ENCODE peak calls at places on chromosome 12, in ten cellular contexts. K, N, B, T, Y, V, Q, O, W and G are unnamed samples.

GRCh38 chr12:77054856-77055255 is 10.5 kb downstream of the E2F7 start:
- DNase-seq in K (no peak), N (no peak), B (no peak), T (no peak), Y (no peak), V (no peak), Q (peak; percentile 19), O (no peak), W (no peak), G (no peak)

GRCh38 chr12:124469193-124469888 is 98.1 kb downstream of the NCOR2 start:
- DNase-seq in K (no peak), N (no peak), B (no peak), T (no peak), Y (no peak), V (no peak), Q (peak; percentile 23), O (no peak), W (no peak), G (no peak)

GRCh38 chr12:127685476-127686234 is 581.3 kb upstream of the TMEM132C start:
- DNase-seq in K (no peak), N (peak; percentile 25), B (no peak), T (no peak), Y (no peak), V (no peak), Q (no peak), O (no peak), W (no peak), G (no peak)

GRCh38 chr12:8078400-8078799 is 3.7 kb upstream of the NECAP1 start:
- DNase-seq in K (no peak), N (peak; percentile 72), B (no peak), T (no peak), Y (peak; percentile 63), V (no peak), Q (peak; percentile 83), O (peak; percentile 72), W (no peak), G (peak; percentile 94)

GRCh38 chr12:1350055-1350933 is 244.1 kb downstream of the FBXL14 start:
- DNase-seq in K (no peak), N (peak; percentile 95), B (no peak), T (no peak), Y (peak; percentile 53), V (peak; percentile 86), Q (peak; percentile 34), O (peak; percentile 92), W (no peak), G (peak; percentile 95)

GRCh38 chr12:48165089-48166031 is 8.0 kb upstream of the ASB8 start:
- DNase-seq in K (no peak), N (peak; percentile 67), B (peak; percentile 52), T (peak; percentile 44), Y (peak; percentile 30), V (no peak), Q (peak; percentile 75), O (peak; percentile 33), W (no peak), G (peak; percentile 81)

GRCh38 chr12:51874013-51874412 is 13.9 kb upstream of the ANKRD33 start:
- DNase-seq in K (no peak), N (no peak), B (no peak), T (no peak), Y (no peak), V (no peak), Q (no peak), O (no peak), W (no peak), G (no peak)

GRCh38 chr12:65668981-65669695 is 155.1 kb upstream of the HMGA2 start:
- DNase-seq in K (no peak), N (no peak), B (no peak), T (no peak), Y (no peak), V (no peak), Q (peak; percentile 50), O (peak; percentile 51), W (no peak), G (peak; percentile 64)

GRCh38 chr12:53791735-53792326 is 40.1 kb upstream of the CISTR start:
- DNase-seq in K (no peak), N (peak; percentile 33), B (peak; percentile 6), T (no peak), Y (no peak), V (no peak), Q (no peak), O (no peak), W (no peak), G (no peak)

GRCh38 chr12:7748774-7749296 is 1.7 kb upstream of the CLEC4C start:
- DNase-seq in K (no peak), N (no peak), B (no peak), T (no peak), Y (no peak), V (no peak), Q (no peak), O (no peak), W (no peak), G (no peak)

GRCh38 chr12:121921106-121921505 is 2.7 kb downstream of the CFAP251 start:
- DNase-seq in K (no peak), N (no peak), B (no peak), T (no peak), Y (no peak), V (no peak), Q (no peak), O (no peak), W (no peak), G (no peak)

GRCh38 chr12:121918679-121919038 is 267 bp downstream of the CFAP251 start:
- DNase-seq in K (no peak), N (no peak), B (no peak), T (no peak), Y (no peak), V (no peak), Q (no peak), O (no peak), W (no peak), G (no peak)

GRCh38 chr12:121917950-121918678 is at the start of gene CFAP251:
- DNase-seq in K (peak; percentile 98), N (peak; percentile 78), B (peak; percentile 79), T (no peak), Y (no peak), V (no peak), Q (peak; percentile 78), O (no peak), W (peak; percentile 73), G (peak; percentile 68)

GRCh38 chr12:121915841-121916321 is 2.5 kb upstream of the CFAP251 start:
- DNase-seq in K (no peak), N (no peak), B (no peak), T (no peak), Y (no peak), V (no peak), Q (no peak), O (no peak), W (no peak), G (peak; percentile 61)

GRCh38 chr12:121916719-121917118 is 1.7 kb upstream of the CFAP251 start:
- DNase-seq in K (no peak), N (peak; percentile 48), B (peak; percentile 19), T (no peak), Y (no peak), V (no peak), Q (peak; percentile 62), O (no peak), W (no peak), G (peak; percentile 78)
- TF ChIP-seq CTCF in K (no peak), N (peak; percentile 45), B (peak; percentile 41), T (peak; percentile 43), Y (peak; percentile 63), V (peak; percentile 38), Q (peak; percentile 44), O (peak; percentile 50), W (no peak), G (peak; percentile 73)

GRCh38 chr12:113128802-113129663 is 6.5 kb downstream of the RASAL1 start:
- DNase-seq in K (no peak), N (no peak), B (no peak), T (no peak), Y (no peak), V (no peak), Q (no peak), O (no peak), W (no peak), G (no peak)

GRCh38 chr12:113129664-113130456 is 5.7 kb downstream of the RASAL1 start:
- DNase-seq in K (no peak), N (no peak), B (no peak), T (no peak), Y (no peak), V (no peak), Q (no peak), O (no peak), W (no peak), G (no peak)

GRCh38 chr12:113131556-113131955 is 4.0 kb downstream of the RASAL1 start:
- DNase-seq in K (no peak), N (no peak), B (no peak), T (no peak), Y (no peak), V (no peak), Q (no peak), O (no peak), W (no peak), G (no peak)

GRCh38 chr12:113133036-113133435 is 2.5 kb downstream of the RASAL1 start:
- DNase-seq in K (no peak), N (no peak), B (no peak), T (no peak), Y (no peak), V (no peak), Q (no peak), O (no peak), W (no peak), G (no peak)

DNA sequence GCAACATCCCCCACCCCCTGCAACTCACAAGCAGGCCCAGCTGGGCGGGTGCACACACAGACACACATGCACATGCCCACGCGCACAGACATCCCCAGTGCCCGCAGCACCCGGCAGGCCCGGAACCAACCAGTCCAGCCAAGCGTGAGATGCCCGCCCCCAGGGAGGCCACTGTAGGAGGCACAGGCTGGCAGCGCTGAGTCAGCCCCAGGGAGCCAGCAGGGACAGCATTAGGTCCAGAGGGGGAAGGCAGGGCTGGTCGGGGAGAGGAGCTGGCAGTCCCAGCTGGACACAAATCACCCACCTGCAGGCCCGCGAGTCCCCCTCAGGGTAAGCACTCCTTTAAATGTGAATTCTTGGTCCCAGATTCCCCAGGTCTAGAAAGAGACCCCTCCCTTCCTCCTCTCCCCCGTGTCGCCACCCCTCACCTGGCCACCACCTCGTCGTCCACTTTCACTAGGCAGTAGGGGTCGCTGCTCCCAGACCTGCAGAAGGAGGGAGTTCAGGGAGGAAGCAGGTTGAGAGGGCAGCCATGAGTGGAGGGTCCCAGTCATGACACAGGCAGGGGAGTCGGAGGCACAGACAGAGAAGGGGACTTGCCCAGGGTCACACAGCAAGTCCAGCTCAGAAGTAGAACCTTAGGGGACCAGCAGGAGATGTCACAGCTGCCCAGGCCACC is 5.0 kb downstream of the RASAL1 start:
- DNase-seq in K (no peak), N (no peak), B (no peak), T (peak; percentile 29), Y (no peak), V (no peak), Q (no peak), O (no peak), W (no peak), G (no peak)
- TF ChIP-seq CTCF in K (no peak), N (no peak), B (no peak), T (peak; percentile 78), Y (peak; percentile 5), V (no peak), Q (peak; percentile 21), O (peak; percentile 42), W (no peak), G (peak; percentile 34)

GRCh38 chr12:95740751-95741150 is 49.8 kb downstream of the NTN4 start:
- DNase-seq in K (no peak), N (no peak), B (no peak), T (no peak), Y (no peak), V (no peak), Q (no peak), O (no peak), W (no peak), G (peak; percentile 7)
- TF ChIP-seq CTCF in K (no peak), N (no peak), B (no peak), T (no peak), Y (no peak), V (no peak), Q (no peak), O (no peak), W (no peak), G (no peak)

GRCh38 chr12:29591140-29592020 is 93.9 kb upstream of the OVCH1 start:
- DNase-seq in K (no peak), N (peak; percentile 9), B (peak; percentile 25), T (no peak), Y (no peak), V (no peak), Q (peak; percentile 70), O (no peak), W (no peak), G (peak; percentile 86)
- TF ChIP-seq CTCF in K (no peak), N (peak; percentile 38), B (peak; percentile 62), T (no peak), Y (peak; percentile 64), V (peak; percentile 61), Q (peak; percentile 64), O (no peak), W (no peak), G (peak; percentile 82)